ENCODE peak calls at places on chromosomes 7 and 10, in seven cellular contexts. E is amygdala; R is activated CD4-positive, alpha-beta T cell treated with anti-CD3 and anti-CD28 coated beads for 24 hours; L is activated CD8-positive, alpha-beta memory T cell treated with anti-CD3 and anti-CD28 coated beads, Interleukin-2, amount 50 U/mL, for 4 hours; J is hippocampal formation; Q is nucleus accumbens; K is HT-29. T is an unnamed sample.

GRCh38 chr7:101870361-101871062 is 53.1 kb downstream of the CUX1 start:
- DNase-seq in E (no peak), K (peak; percentile 91), L (no peak), Q (no peak), R (no peak), J (no peak), T (no peak)

GRCh38 chr7:90222811-90223725 is 11.5 kb downstream of the STEAP2 start:
- DNase-seq in Q (no peak), E (no peak), L (no peak), R (no peak), J (no peak), K (no peak), T (no peak)

GRCh38 chr10:59809644-59809974 is 56.4 kb upstream of the MRLN start:
- DNase-seq in R (no peak), E (no peak), J (no peak), L (no peak), K (no peak), Q (no peak), T (no peak)

GRCh38 chr7:25656581-25657026 is 428.3 kb upstream of the NPVF start:
- DNase-seq in K (no peak), R (no peak), Q (no peak), E (no peak), J (no peak), L (no peak), T (no peak)

GRCh38 chr10:22369433-22370072 is 24.3 kb downstream of the SPAG6 start:
- DNase-seq in J (no peak), K (no peak), R (no peak), E (no peak), L (no peak), Q (no peak), T (no peak)

GRCh38 chr10:29107866-29108498 is 180.9 kb upstream of the LYZL1 start:
- DNase-seq in R (no peak), K (no peak), L (no peak), J (no peak), E (no peak), Q (no peak), T (no peak)

GRCh38 chr10:71736570-71737355 is 17.2 kb upstream of the C10orf105 start:
- DNase-seq in R (no peak), Q (no peak), J (no peak), K (peak; percentile 63), L (no peak), E (no peak), T (no peak)

GRCh38 chr7:148434181-148434769 is 156.3 kb upstream of the C7orf33 start:
- DNase-seq in R (no peak), L (no peak), E (no peak), Q (no peak), J (no peak), K (no peak), T (no peak)

GRCh38 chr10:101580486-101581399 is 7.3 kb downstream of the POLL start:
- DNase-seq in R (no peak), K (no peak), Q (no peak), L (no peak), J (no peak), E (no peak), T (no peak)

GRCh38 chr10:118958984-118959916 is 70.3 kb upstream of the NANOS1 start:
- DNase-seq in K (peak; percentile 76), Q (no peak), J (no peak), R (no peak), E (no peak), L (no peak), T (no peak)

GRCh38 chr10:110336111-110336721 is 31.5 kb upstream of the SMNDC1 start:
- DNase-seq in R (no peak), K (no peak), J (no peak), E (no peak), Q (no peak), L (no peak), T (no peak)

GRCh38 chr7:522071-522937 is 2.7 kb upstream of the PDGFA start:
- DNase-seq in K (peak; percentile 63), Q (no peak), L (no peak), J (no peak), E (no peak), R (peak; percentile 19), T (no peak)

GRCh38 chr7:17843041-17843440 is 97.3 kb downstream of the SNX13 start:
- DNase-seq in E (no peak), Q (no peak), K (no peak), R (no peak), L (no peak), J (no peak), T (no peak)

GRCh38 chr10:58781873-58782488 is 269.3 kb downstream of the BICC1 start:
- DNase-seq in Q (no peak), L (no peak), E (no peak), J (no peak), K (peak; percentile 62), R (no peak), T (no peak)

GRCh38 chr10:34816067-34817002 is 1.2 kb upstream of the PARD3 start:
- DNase-seq in L (no peak), Q (no peak), K (peak; percentile 63), R (no peak), E (no peak), J (no peak), T (no peak)

GRCh38 chr10:17651891-17652290 is 7.9 kb downstream of the STAM start:
- DNase-seq in J (no peak), L (no peak), R (no peak), E (no peak), K (no peak), Q (no peak), T (no peak)

GRCh38 chr7:37448637-37449331 is at the start of gene ELMO1:
- DNase-seq in E (peak; percentile 44), Q (peak; percentile 19), K (no peak), J (peak; percentile 72), R (peak; percentile 59), L (peak; percentile 65), T (no peak)

GRCh38 chr7:118312966-118313365 is 88.5 kb downstream of the ANKRD7 start:
- DNase-seq in Q (no peak), E (no peak), R (no peak), K (no peak), J (no peak), L (no peak), T (no peak)

GRCh38 chr10:70250956-70251680 is 17.9 kb upstream of the PPA1 start:
- DNase-seq in R (no peak), K (no peak), Q (no peak), J (peak; percentile 43), L (no peak), E (no peak), T (no peak)

GRCh38 chr10:56973766-56974165 is 612.7 kb upstream of the ZWINT start:
- DNase-seq in E (no peak), Q (no peak), J (no peak), L (no peak), R (no peak), K (no peak), T (no peak)

GRCh38 chr7:139995034-139995915 is 67.5 kb downstream of the PARP12 start:
- DNase-seq in K (no peak), L (no peak), J (peak; percentile 76), R (no peak), Q (peak; percentile 18), E (no peak), T (no peak)